ENCODE peak calls at places on chromosomes 11 and 22, in six cellular contexts. K, S, P, T, M and G are unnamed samples.

GRCh38 chr11:118909619-118910308 is 16.0 kb downstream of the BCL9L start:
- DNase-seq in M (no peak), T (no peak), K (no peak), S (no peak), P (no peak), G (no peak)

GRCh38 chr11:15248749-15249148 is 134.0 kb downstream of the INSC start:
- DNase-seq in S (no peak), P (no peak), M (no peak), T (no peak), K (no peak), G (no peak)

GRCh38 chr22:27213291-27213690 is 555.9 kb downstream of the MIAT start:
- DNase-seq in S (no peak), T (no peak), M (peak; percentile 74), K (no peak), P (no peak), G (no peak)

GRCh38 chr11:65279713-65280459 is 18.1 kb downstream of the POLA2 start:
- DNase-seq in M (no peak), P (peak; percentile 99), T (peak; percentile 87), K (no peak), S (peak; percentile 42), G (peak; percentile 78)

GRCh38 chr11:114098927-114099326 is 39.4 kb downstream of the ZBTB16 start:
- DNase-seq in P (no peak), S (no peak), M (no peak), T (no peak), K (no peak), G (peak; percentile 45)

GRCh38 chr11:112012877-112013276 is 12.3 kb upstream of the DLAT start:
- DNase-seq in S (no peak), M (no peak), P (peak; percentile 43), K (no peak), T (no peak), G (peak; percentile 62)

GRCh38 chr22:50076646-50077624 is 8.3 kb downstream of the MLC1 start:
- DNase-seq in K (no peak), M (no peak), P (no peak), S (no peak), T (no peak), G (no peak)

GRCh38 chr22:32800158-32800557 is 1.3 kb upstream of the TIMP3 start:
- DNase-seq in M (no peak), T (no peak), S (no peak), K (no peak), P (no peak), G (peak; percentile 19)

GRCh38 chr11:94737171-94737611 is 31.0 kb upstream of the AMOTL1 start:
- DNase-seq in S (peak; percentile 57), M (no peak), P (no peak), T (no peak), K (no peak), G (peak; percentile 16)

GRCh38 chr11:61718613-61719302 is 33.7 kb upstream of the MYRF start:
- DNase-seq in S (no peak), K (no peak), P (peak; percentile 54), T (no peak), M (no peak), G (peak; percentile 80)

GRCh38 chr11:6219359-6219758 is 14.0 kb downstream of the C11orf42 start:
- DNase-seq in M (no peak), S (no peak), P (peak; percentile 76), T (peak; percentile 81), K (no peak), G (peak; percentile 87)

GRCh38 chr22:50151571-50152537 is 18.7 kb upstream of the PANX2 start:
- DNase-seq in P (no peak), S (no peak), T (no peak), M (no peak), K (no peak), G (no peak)

GRCh38 chr11:114308689-114309089 is 12.5 kb downstream of the NNMT start:
- DNase-seq in P (no peak), T (no peak), M (no peak), S (no peak), K (no peak), G (peak; percentile 66)

GRCh38 chr11:27171391-27171790 is 130.8 kb downstream of the BBOX1 start:
- DNase-seq in T (peak; percentile 33), S (no peak), P (peak; percentile 47), M (no peak), K (no peak), G (peak; percentile 69)

GRCh38 chr11:48105096-48105990 is 111.3 kb upstream of the OR4B1 start:
- DNase-seq in T (no peak), S (no peak), M (peak; percentile 63), P (no peak), K (no peak), G (no peak)

GRCh38 chr11:31821779-31822574 is 10.9 kb upstream of the PAX6 start:
- DNase-seq in M (no peak), S (no peak), T (no peak), P (no peak), K (no peak), G (no peak)

GRCh38 chr22:28799125-28799833 is 1.1 kb downstream of the XBP1 start:
- DNase-seq in P (peak; percentile 87), M (peak; percentile 90), T (peak; percentile 74), K (no peak), S (no peak), G (peak; percentile 88)

GRCh38 chr11:57493507-57494503 is 21.7 kb downstream of the SLC43A1 start:
- DNase-seq in S (no peak), K (peak; percentile 64), M (peak; percentile 92), P (no peak), T (no peak), G (no peak)

GRCh38 chr11:79592441-79593223 is 151.8 kb upstream of the TENM4 start:
- DNase-seq in K (no peak), M (no peak), T (no peak), P (no peak), S (no peak), G (no peak)

GRCh38 chr11:61733120-61733978 is 19.1 kb upstream of the MYRF start:
- DNase-seq in M (peak; percentile 98), P (peak; percentile 75), K (peak; percentile 67), S (peak; percentile 17), T (peak; percentile 16), G (peak; percentile 84)

GRCh38 chr11:103910721-103911120 is 125.7 kb upstream of the DDI1 start:
- DNase-seq in S (no peak), P (no peak), K (no peak), M (no peak), T (no peak), G (no peak)

GRCh38 chr11:17649696-17650600 is 69.4 kb upstream of the MYOD1 start:
- DNase-seq in T (no peak), S (no peak), M (peak; percentile 61), K (no peak), P (no peak), G (no peak)

GRCh38 chr22:38406617-38407016 is 48.4 kb downstream of the KCNJ4 start:
- DNase-seq in S (no peak), M (no peak), T (no peak), K (no peak), P (no peak), G (peak; percentile 69)

GRCh38 chr11:66494935-66495334 is 14.7 kb downstream of the DPP3 start:
- DNase-seq in K (no peak), S (no peak), T (no peak), M (no peak), P (no peak), G (no peak)

GRCh38 chr11:113184498-113184897 is 129.9 kb upstream of the TTC12 start:
- DNase-seq in S (peak; percentile 25), P (peak; percentile 84), T (peak; percentile 69), M (no peak), K (no peak), G (peak; percentile 98)

GRCh38 chr11:59012106-59012941 is 73.0 kb downstream of the GLYATL1 start:
- DNase-seq in S (no peak), M (no peak), T (no peak), K (no peak), P (no peak), G (no peak)

GRCh38 chr22:17217179-17217578 is 2.1 kb downstream of the ADA2 start:
- DNase-seq in P (no peak), S (no peak), K (no peak), T (no peak), M (no peak), G (no peak)

GRCh38 chr11:93570759-93571413 is 27.7 kb upstream of the SMCO4 start:
- DNase-seq in S (no peak), P (peak; percentile 58), M (no peak), K (no peak), T (no peak), G (peak; percentile 75)

GRCh38 chr11:66317322-66317765 is 500 bp upstream of the CD248 start:
- DNase-seq in S (no peak), T (no peak), K (no peak), P (peak; percentile 36), M (no peak), G (peak; percentile 81)

GRCh38 chr22:35230839-35231584 is 26.3 kb upstream of the HMGXB4 start:
- DNase-seq in P (no peak), S (no peak), K (no peak), T (no peak), M (peak; percentile 48), G (no peak)

GRCh38 chr11:19027829-19028595 is 32.5 kb downstream of the MRGPRX2 start:
- DNase-seq in P (peak; percentile 31), K (no peak), T (peak; percentile 99), M (no peak), S (no peak), G (peak; percentile 97)

GRCh38 chr11:3146612-3147256 is 18.4 kb downstream of the OSBPL5 start:
- DNase-seq in M (no peak), P (peak; percentile 54), S (no peak), T (no peak), K (no peak), G (peak; percentile 86)

GRCh38 chr22:46791201-46791731 is 28.8 kb downstream of the TBC1D22A start:
- DNase-seq in M (peak; percentile 89), S (no peak), P (peak; percentile 75), K (peak; percentile 63), T (no peak), G (peak; percentile 72)

GRCh38 chr22:28955817-28956216 is 72.4 kb downstream of the ZNRF3 start:
- DNase-seq in T (no peak), S (no peak), M (peak; percentile 70), K (peak; percentile 62), P (no peak), G (peak; percentile 22)

GRCh38 chr11:14969922-14970323 is 2.2 kb downstream of the CALCA start:
- DNase-seq in S (no peak), T (no peak), M (no peak), P (peak; percentile 25), K (no peak), G (peak; percentile 15)

GRCh38 chr22:22770280-22770871 is 117.2 kb upstream of the IGLL5 start:
- DNase-seq in P (peak; percentile 22), M (peak; percentile 85), K (no peak), S (peak; percentile 11), T (no peak), G (peak; percentile 27)

GRCh38 chr22:22816171-22816514 is 71.5 kb upstream of the IGLL5 start:
- DNase-seq in M (no peak), K (no peak), P (no peak), S (no peak), T (no peak), G (no peak)